ENCODE peak calls at places on chromosomes 13 and 19, in five cellular contexts. D is GM12891, S is H1, W is HepG2, Q is K562. V is an unnamed sample.

GRCh38 chr13:50757021-50757420 is 86.5 kb downstream of the DLEU7 start:
- DNase-seq in W (no peak), Q (no peak), D (no peak), S (no peak), V (no peak)

GRCh38 chr19:3368848-3369336 is 2.5 kb downstream of the NFIC start:
- DNase-seq in S (no peak), Q (peak; percentile 39), D (no peak), W (no peak), V (no peak)

GRCh38 chr13:36919833-36920611 is at the start of gene SMAD9:
- DNase-seq in S (peak; percentile 68), D (peak; percentile 43), Q (peak; percentile 66), W (peak; percentile 50), V (peak; percentile 29)

GRCh38 chr19:30356951-30357579 is 15.1 kb upstream of the ZNF536 start:
- DNase-seq in D (no peak), W (no peak), S (no peak), Q (no peak), V (no peak)

GRCh38 chr19:17629760-17630159 is 58.4 kb downstream of the UNC13A start:
- DNase-seq in S (no peak), D (no peak), Q (no peak), W (no peak), V (no peak)

GRCh38 chr13:49240017-49240416 is 7.7 kb upstream of the CDADC1 start:
- DNase-seq in D (no peak), Q (peak; percentile 30), S (no peak), W (peak; percentile 22), V (no peak)

GRCh38 chr13:37059136-37059847 is at the start of gene SUPT20H:
- DNase-seq in Q (peak; percentile 91), W (peak; percentile 77), S (peak; percentile 94), D (peak; percentile 75), V (peak; percentile 57)

GRCh38 chr13:31860002-31860401 is 120.7 kb downstream of the RXFP2 start:
- DNase-seq in D (no peak), S (no peak), W (no peak), Q (no peak), V (no peak)

GRCh38 chr19:38064661-38065425 is 157.8 kb downstream of the SIPA1L3 start:
- DNase-seq in S (no peak), D (no peak), W (no peak), Q (no peak), V (no peak)

GRCh38 chr19:38063921-38064320 is 156.9 kb downstream of the SIPA1L3 start:
- DNase-seq in W (no peak), Q (no peak), D (no peak), S (no peak), V (no peak)

GRCh38 chr19:38061294-38061693 is 154.3 kb downstream of the SIPA1L3 start:
- DNase-seq in S (no peak), Q (no peak), W (no peak), D (no peak), V (no peak)

GRCh38 chr19:38060346-38060745 is 153.3 kb downstream of the SIPA1L3 start:
- DNase-seq in D (no peak), Q (no peak), W (no peak), S (no peak), V (no peak)

GRCh38 chr19:38062959-38063786 is 156.2 kb downstream of the SIPA1L3 start:
- DNase-seq in D (no peak), S (no peak), W (no peak), Q (no peak), V (no peak)
- TF ChIP-seq TAF1 in D (no peak), S (no peak), W (no peak), Q (no peak), V (no peak)

DNA sequence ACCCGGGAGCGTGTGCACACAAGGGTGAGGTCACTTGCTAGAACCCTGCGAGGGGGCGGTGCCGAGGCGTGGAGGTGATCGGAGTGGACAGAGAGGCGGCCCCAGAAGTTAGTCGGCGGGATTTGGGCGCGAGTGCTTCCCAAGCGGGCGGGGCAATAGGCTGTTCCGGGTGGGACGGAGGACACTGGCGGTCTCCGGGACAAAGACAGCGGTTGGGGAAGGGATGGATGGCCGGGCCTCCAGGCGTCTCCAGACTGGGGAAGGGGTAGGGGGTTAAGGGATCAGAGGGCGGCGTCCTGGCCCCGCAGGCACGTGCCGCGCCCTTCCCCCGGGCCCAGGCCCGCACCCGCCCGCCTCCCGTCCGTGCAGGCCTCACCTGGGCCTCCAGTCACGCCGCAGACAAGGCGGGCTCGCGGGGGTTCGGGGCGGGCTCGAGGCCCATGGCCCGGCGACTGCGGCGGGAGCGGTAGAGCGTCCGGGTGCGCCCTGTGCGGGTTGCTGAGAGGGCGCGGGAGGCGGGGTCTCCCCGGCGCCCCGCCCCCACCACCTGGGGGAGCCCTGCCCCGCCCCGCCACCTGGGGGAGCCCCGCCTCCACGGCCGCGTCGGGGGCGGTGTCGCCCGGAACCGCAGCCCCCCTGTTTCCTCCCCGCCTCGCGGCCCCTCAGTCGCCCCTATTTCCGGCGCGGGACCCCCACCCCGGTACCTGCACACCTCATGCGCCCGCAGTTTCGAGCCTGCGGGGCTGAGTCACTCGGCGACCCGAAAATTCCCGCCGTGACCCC is at the start of gene LPAR2:
- DNase-seq in Q (no peak), D (peak; percentile 97), W (no peak), S (peak; percentile 89), V (peak; percentile 97)
- TF ChIP-seq POLR2AphosphoS5 in Q (no peak), D (peak; percentile 20), W (no peak), S (peak; percentile 65), V (peak; percentile 60)

GRCh38 chr19:16324384-16325160 is at the start of gene KLF2:
- DNase-seq in D (peak; percentile 81), W (peak; percentile 28), S (peak; percentile 75), Q (peak; percentile 83), V (peak; percentile 85)
- TF ChIP-seq POLR2A in D (peak; percentile 80), W (no peak), S (no peak), Q (no peak), V (peak; percentile 82)

GRCh38 chr19:9644472-9644871 is 23.4 kb upstream of the ZNF561 start:
- DNase-seq in W (no peak), Q (no peak), S (no peak), D (no peak), V (no peak)
- TF ChIP-seq TAF1 in W (no peak), Q (no peak), S (no peak), D (no peak), V (no peak)

GRCh38 chr13:89565711-89566110 is 1781.8 kb upstream of the MIR17HG start:
- DNase-seq in Q (no peak), W (no peak), D (no peak), S (no peak), V (no peak)

GRCh38 chr13:89568276-89568675 is 1779.2 kb upstream of the MIR17HG start:
- DNase-seq in S (no peak), D (no peak), W (no peak), Q (no peak), V (no peak)

GRCh38 chr13:89571676-89572075 is 1775.8 kb upstream of the MIR17HG start:
- DNase-seq in D (no peak), W (no peak), S (no peak), Q (no peak), V (no peak)

GRCh38 chr13:89567025-89567424 is 1780.5 kb upstream of the MIR17HG start:
- DNase-seq in W (no peak), D (no peak), Q (no peak), S (no peak), V (no peak)

DNA sequence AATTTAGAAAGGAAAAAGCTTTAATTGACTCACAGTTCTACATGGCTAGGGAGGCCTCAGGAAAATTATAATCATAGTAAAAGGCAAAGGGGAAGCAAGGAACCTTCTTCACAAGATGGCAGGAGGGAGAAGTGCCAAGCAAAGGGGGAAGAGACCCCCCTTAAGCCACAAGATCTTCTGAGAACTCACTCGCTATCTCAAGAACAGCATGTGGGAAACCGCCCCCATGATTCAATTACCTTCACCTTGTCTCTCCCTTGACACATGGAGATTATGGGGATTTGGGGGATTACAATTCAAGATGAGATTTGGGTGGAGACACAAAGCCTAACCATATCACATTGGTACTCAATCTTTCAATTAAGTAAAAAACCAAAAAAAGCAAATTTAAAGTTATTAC is 1778.7 kb upstream of the MIR17HG start:
- DNase-seq in D (no peak), W (no peak), S (no peak), Q (no peak), V (no peak)
- TF ChIP-seq POLR2AphosphoS5 in D (no peak), W (no peak), S (no peak), Q (no peak), V (no peak)

DNA sequence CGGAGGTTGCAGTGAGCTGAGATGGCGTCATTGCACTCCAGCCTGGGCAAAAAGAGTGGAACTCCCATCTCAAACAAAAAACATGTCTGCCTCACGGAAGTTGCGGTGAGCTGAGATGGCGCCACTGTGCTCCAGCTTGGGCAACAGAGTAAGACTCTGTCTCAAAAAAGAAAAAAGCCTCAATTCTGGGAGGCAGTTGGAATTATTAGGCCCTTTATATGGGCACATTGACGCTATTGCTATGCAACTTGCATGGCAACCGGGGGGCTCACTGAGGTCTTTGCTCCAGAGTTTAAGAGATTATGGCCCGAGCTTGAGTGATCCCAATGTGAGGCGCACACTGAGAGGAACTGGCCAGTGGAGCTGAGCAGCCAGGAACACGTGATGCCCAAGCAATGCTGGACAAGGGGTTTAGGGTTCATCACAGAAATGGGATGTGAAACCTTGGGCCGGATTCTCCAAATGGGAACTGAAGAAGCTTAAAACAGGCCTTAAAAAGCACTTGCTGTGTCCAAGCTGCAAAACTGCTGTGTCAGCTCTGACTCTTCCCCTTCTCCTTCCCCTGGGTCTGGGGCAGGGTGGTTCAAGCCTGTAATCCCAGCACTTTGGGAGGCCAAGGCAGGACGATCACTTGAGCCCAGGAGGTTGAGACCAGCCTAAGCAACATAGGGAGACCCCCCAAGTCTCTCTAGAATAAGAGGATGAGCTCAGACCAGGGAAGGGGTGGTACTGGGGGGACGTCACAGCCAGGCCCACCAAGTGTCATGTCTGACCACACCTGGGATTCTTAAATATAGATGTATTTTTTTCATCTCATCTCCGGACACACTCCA is 2.5 kb downstream of the FTL start:
- DNase-seq in Q (peak; percentile 80), S (no peak), D (no peak), W (peak; percentile 74), V (no peak)
- TF ChIP-seq POLR2A in Q (peak; percentile 94), S (peak; percentile 32), D (peak; percentile 67), W (peak; percentile 84), V (no peak)

DNA sequence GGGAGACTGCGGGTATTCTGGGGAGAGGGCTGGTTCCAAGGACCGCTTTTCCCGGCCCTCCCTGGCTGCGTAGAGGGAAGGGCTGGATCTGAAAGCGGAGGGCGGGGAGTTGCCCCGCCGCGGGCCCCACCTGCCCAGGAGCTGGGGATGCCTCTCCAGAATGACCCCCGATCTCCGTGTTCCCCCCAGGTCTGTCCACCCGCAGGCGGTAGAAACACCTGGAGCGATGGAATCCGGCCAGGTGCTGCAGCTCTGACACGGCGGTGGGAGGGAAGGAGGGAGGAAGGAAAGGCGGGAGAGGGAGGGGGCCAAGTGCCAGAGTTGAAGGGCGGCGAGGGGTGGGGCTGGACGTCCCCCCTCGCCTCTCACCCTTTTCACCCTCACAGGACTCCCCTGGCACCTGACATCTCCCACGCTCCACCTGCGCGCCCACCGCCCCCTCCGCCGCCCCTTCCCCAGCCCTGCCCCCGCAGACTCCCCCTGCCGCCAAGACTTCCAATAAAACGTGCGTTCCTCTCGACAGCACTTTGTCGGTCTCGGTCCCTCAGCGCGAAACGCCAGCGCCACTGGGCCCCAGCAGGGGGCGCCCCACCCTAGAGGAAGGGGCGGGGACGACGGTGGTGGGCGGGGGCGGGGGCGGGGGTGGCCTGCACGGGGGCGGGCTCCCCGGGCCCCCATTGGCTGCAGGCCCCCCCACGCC is 374 bp upstream of the FXYD7 start:
- DNase-seq in Q (peak; percentile 82), W (no peak), D (peak; percentile 75), S (peak; percentile 86), V (peak; percentile 61)
- TF ChIP-seq TAF1 in Q (no peak), W (no peak), D (no peak), S (peak; percentile 11), V (no peak)

GRCh38 chr13:80334582-80335260 is 6.2 kb downstream of the SPRY2 start:
- DNase-seq in W (no peak), S (no peak), D (no peak), Q (no peak), V (no peak)

GRCh38 chr13:80329250-80329649 is 11.7 kb downstream of the SPRY2 start:
- DNase-seq in S (no peak), Q (no peak), W (no peak), D (no peak), V (no peak)
- TF ChIP-seq POLR2AphosphoS5 in S (no peak), Q (no peak), W (no peak), D (no peak), V (no peak)